ENCODE peak calls at places on chromosomes 6 and 20, in four cellular contexts. Y is stomach, S is transverse colon, J is Panc1. B is an unnamed sample.

GRCh38 chr20:53579581-53580375 is 13.9 kb downstream of the ZNF217 start:
- DNase-seq in Y (peak), S (peak), J (no peak), B (no peak)

GRCh38 chr20:11267131-11267761 is 593.4 kb upstream of the JAG1 start:
- DNase-seq in Y (no peak), S (no peak), J (peak), B (no peak)

GRCh38 chr20:24701027-24701426 is 231.6 kb downstream of the SYNDIG1 start:
- DNase-seq in Y (no peak), S (no peak), J (no peak), B (no peak)

GRCh38 chr20:37989601-37990001 is 43.7 kb downstream of the TTI1 start:
- DNase-seq in Y (peak), S (peak), J (no peak), B (no peak)

GRCh38 chr6:2542858-2543218 is 207.9 kb downstream of the MYLK4 start:
- DNase-seq in Y (no peak), S (peak), J (no peak), B (no peak)

GRCh38 chr6:63560806-63561672 is 11.2 kb upstream of the LOC128125822 start:
- DNase-seq in Y (no peak), S (no peak), J (no peak), B (no peak)

GRCh38 chr20:57051096-57051495 is 215.3 kb downstream of the BMP7 start:
- DNase-seq in Y (no peak), S (no peak), J (no peak), B (peak)

GRCh38 chr20:23420943-23421925 is at the start of gene NAPB:
- DNase-seq in Y (peak), S (peak), J (peak), B (peak)

GRCh38 chr6:125245523-125246264 is 56.1 kb downstream of the HDDC2 start:
- DNase-seq in Y (no peak), S (peak), J (no peak), B (no peak)

GRCh38 chr6:88135578-88136114 is 30.5 kb downstream of the CNR1 start:
- DNase-seq in Y (no peak), S (no peak), J (no peak), B (no peak)

GRCh38 chr6:14458669-14459266 is 341.2 kb downstream of the CD83 start:
- DNase-seq in Y (peak), S (no peak), J (no peak), B (no peak)

GRCh38 chr6:89369009-89369408 is 16.5 kb upstream of the UBE2J1 start:
- DNase-seq in Y (peak), S (peak), J (no peak), B (peak)

GRCh38 chr6:138387577-138388368 is 10.1 kb downstream of the SMIM28 start:
- DNase-seq in Y (no peak), S (no peak), J (no peak), B (no peak)

GRCh38 chr20:3121271-3121911 is 36.9 kb upstream of the AVP start:
- DNase-seq in Y (no peak), S (no peak), J (no peak), B (peak)

GRCh38 chr6:46687619-46688097 is at the start of gene TDRD6:
- DNase-seq in Y (no peak), S (no peak), J (no peak), B (no peak)

GRCh38 chr20:51884561-51884960 is 82.2 kb upstream of the SALL4 start:
- DNase-seq in Y (no peak), S (no peak), J (no peak), B (no peak)

GRCh38 chr20:41100001-41100480 is 37.3 kb upstream of the PLCG1 start:
- DNase-seq in Y (no peak), S (no peak), J (no peak), B (no peak)

GRCh38 chr20:23492292-23492691 is 1.4 kb downstream of the CST8 start:
- DNase-seq in Y (no peak), S (no peak), J (no peak), B (no peak)

GRCh38 chr6:126123226-126123625 is 136.9 kb downstream of the TRMT11 start:
- DNase-seq in Y (no peak), S (no peak), J (no peak), B (no peak)

GRCh38 chr6:123022980-123023379 is 26.9 kb downstream of the CLVS2 start:
- DNase-seq in Y (no peak), S (no peak), J (no peak), B (no peak)

GRCh38 chr6:18349350-18349749 is 37.8 kb upstream of the RNF144B start:
- DNase-seq in Y (no peak), S (no peak), J (no peak), B (no peak)

GRCh38 chr6:139407718-139408222 is 33.3 kb upstream of the CITED2 start:
- DNase-seq in Y (no peak), S (no peak), J (peak), B (no peak)

GRCh38 chr6:2264932-2265331 is 19.5 kb upstream of the GMDS start:
- DNase-seq in Y (no peak), S (no peak), J (no peak), B (no peak)

GRCh38 chr20:37243076-37243936 is 18.3 kb downstream of the GHRH start:
- DNase-seq in Y (no peak), S (no peak), J (no peak), B (no peak)

GRCh38 chr20:42204261-42204660 is 586.1 kb upstream of the CHD6 start:
- DNase-seq in Y (no peak), S (no peak), J (no peak), B (no peak)

GRCh38 chr6:140438346-140438735 is 1063.9 kb upstream of the CITED2 start:
- DNase-seq in Y (no peak), S (no peak), J (no peak), B (no peak)

GRCh38 chr6:140440223-140440810 is 1065.9 kb upstream of the CITED2 start:
- DNase-seq in Y (no peak), S (no peak), J (no peak), B (no peak)

GRCh38 chr6:140437619-140438345 is 1063.3 kb upstream of the CITED2 start:
- DNase-seq in Y (no peak), S (no peak), J (no peak), B (no peak)

GRCh38 chr6:140445474-140446004 is 1071.1 kb upstream of the CITED2 start:
- DNase-seq in Y (no peak), S (no peak), J (no peak), B (no peak)

GRCh38 chr6:140441256-140441655 is 1066.8 kb upstream of the CITED2 start:
- DNase-seq in Y (peak), S (peak), J (peak), B (peak)
- TF ChIP-seq CTCF in Y (no peak), S (peak), J (peak), B (peak)

GRCh38 chr20:50724112-50724724 is 7.2 kb upstream of the PARD6B start:
- DNase-seq in Y (no peak), S (no peak), J (no peak), B (no peak)

GRCh38 chr20:50726955-50727791 is 4.2 kb upstream of the PARD6B start:
- DNase-seq in Y (no peak), S (no peak), J (no peak), B (no peak)

GRCh38 chr20:50723672-50724071 is 7.7 kb upstream of the PARD6B start:
- DNase-seq in Y (no peak), S (no peak), J (no peak), B (no peak)

GRCh38 chr20:50725722-50726000 is 5.7 kb upstream of the PARD6B start:
- DNase-seq in Y (no peak), S (no peak), J (no peak), B (no peak)

GRCh38 chr20:50724851-50725721 is 6.3 kb upstream of the PARD6B start:
- DNase-seq in Y (peak), S (peak), J (no peak), B (peak)
- TF ChIP-seq POLR2AphosphoS5 in Y (peak), S (peak), J (peak), B (peak)

DNA sequence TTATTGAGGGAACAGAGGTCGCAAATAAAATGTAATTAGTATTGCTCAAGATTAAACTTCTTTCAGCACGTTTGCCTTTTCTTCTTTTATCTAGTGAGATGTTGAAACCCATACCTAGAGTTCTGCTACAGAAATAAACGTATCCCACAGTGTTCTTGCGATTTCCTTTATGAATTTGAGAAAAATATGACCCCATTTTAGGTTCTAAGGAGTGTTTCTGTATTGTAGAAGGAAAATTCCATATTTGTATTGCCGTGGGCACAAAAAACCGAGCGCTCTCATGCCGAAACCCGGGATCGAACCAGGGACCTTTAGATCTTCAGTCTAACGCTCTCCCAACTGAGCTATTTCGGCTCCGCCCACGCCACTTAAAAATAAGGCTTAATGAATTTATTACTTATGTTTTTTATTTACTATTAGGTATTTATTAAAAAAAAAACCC is 23.7 kb downstream of the ZNF311 start:
- DNase-seq in Y (peak), S (peak), J (no peak), B (peak)
- TF ChIP-seq CTCF in Y (no peak), S (no peak), J (peak), B (no peak)

DNA sequence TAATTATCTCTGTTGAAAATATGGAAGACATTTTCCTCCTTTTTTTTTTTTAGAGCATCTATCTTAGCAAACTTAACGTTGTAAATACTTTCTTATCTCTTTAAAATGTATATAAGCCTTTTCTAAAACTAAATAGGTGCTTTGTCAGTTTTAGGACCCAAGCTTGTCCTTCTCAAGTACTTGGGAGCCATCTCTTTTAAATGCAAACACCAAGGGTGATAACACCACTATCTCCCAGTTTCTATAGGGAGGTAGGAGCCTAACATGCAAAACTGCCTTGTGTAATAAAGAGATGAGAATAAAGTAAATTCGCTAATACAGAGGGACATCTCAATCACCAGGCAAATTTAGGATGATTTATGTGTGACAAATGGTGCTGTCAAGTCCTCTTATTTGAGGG is 157.0 kb upstream of the FAM83B start:
- DNase-seq in Y (no peak), S (no peak), J (no peak), B (no peak)
- TF ChIP-seq POLR2AphosphoS5 in Y (no peak), S (no peak), J (no peak), B (no peak)

B was measured in sigmoid colon.